ENCODE peak calls at places on chromosome 14, in ten cellular contexts. One of them, this sample, is unnamed.

GRCh38 chr14:75539562-75540478 is 17.6 kb downstream of the BATF start:
- DNase-seq in NCI-H1092 treated with DMSO at 0.1 percent for 48 hours: no peak
- DNase-seq in NCI-H446: no peak
- DNase-seq in neural crest cell: no peak
- DNase-seq in HuH-7: no peak
- DNase-seq in AG08395: no peak
- DNase-seq in EL: no peak
- DNase-seq in RPMI8226: no peak
- DNase-seq in endothelial cell: no peak
- DNase-seq in CD4-positive, alpha-beta T cell: no peak
- DNase-seq in this sample: no peak

GRCh38 chr14:99039316-99040041 is 232.5 kb downstream of the BCL11B start:
- DNase-seq in NCI-H1092 treated with DMSO at 0.1 percent for 48 hours: no peak
- DNase-seq in NCI-H446: no peak
- DNase-seq in neural crest cell: no peak
- DNase-seq in HuH-7: no peak
- DNase-seq in AG08395: no peak
- DNase-seq in EL: no peak
- DNase-seq in RPMI8226: no peak
- DNase-seq in endothelial cell: no peak
- DNase-seq in CD4-positive, alpha-beta T cell: no peak
- DNase-seq in this sample: no peak

GRCh38 chr14:23148596-23149249 is 29.7 kb upstream of the CEBPE start:
- DNase-seq in NCI-H1092 treated with DMSO at 0.1 percent for 48 hours: no peak
- DNase-seq in NCI-H446: no peak
- DNase-seq in neural crest cell: no peak
- DNase-seq in HuH-7: no peak
- DNase-seq in AG08395: no peak
- DNase-seq in EL: no peak
- DNase-seq in RPMI8226: no peak
- DNase-seq in endothelial cell: no peak
- DNase-seq in CD4-positive, alpha-beta T cell: no peak
- DNase-seq in this sample: no peak

GRCh38 chr14:104356738-104357688 is 218.6 kb downstream of the KIF26A start:
- DNase-seq in NCI-H1092 treated with DMSO at 0.1 percent for 48 hours: no peak
- DNase-seq in NCI-H446: no peak
- DNase-seq in neural crest cell: no peak
- DNase-seq in HuH-7: no peak
- DNase-seq in AG08395: no peak
- DNase-seq in EL: no peak
- DNase-seq in RPMI8226: no peak
- DNase-seq in endothelial cell: no peak
- DNase-seq in CD4-positive, alpha-beta T cell: no peak
- DNase-seq in this sample: no peak

GRCh38 chr14:51319181-51319597 is 79.1 kb downstream of the TMX1 start:
- DNase-seq in NCI-H1092 treated with DMSO at 0.1 percent for 48 hours: no peak
- DNase-seq in NCI-H446: peak; percentile 93
- DNase-seq in neural crest cell: no peak
- DNase-seq in HuH-7: no peak
- DNase-seq in AG08395: no peak
- DNase-seq in EL: no peak
- DNase-seq in RPMI8226: no peak
- DNase-seq in endothelial cell: no peak
- DNase-seq in CD4-positive, alpha-beta T cell: no peak
- DNase-seq in this sample: no peak

GRCh38 chr14:24673534-24674203 is 39.7 kb upstream of the GZMB start:
- DNase-seq in NCI-H1092 treated with DMSO at 0.1 percent for 48 hours: no peak
- DNase-seq in NCI-H446: no peak
- DNase-seq in neural crest cell: no peak
- DNase-seq in HuH-7: no peak
- DNase-seq in AG08395: no peak
- DNase-seq in EL: no peak
- DNase-seq in RPMI8226: no peak
- DNase-seq in endothelial cell: no peak
- DNase-seq in CD4-positive, alpha-beta T cell: peak; percentile 54
- DNase-seq in this sample: no peak

GRCh38 chr14:21070610-21071224 is 613 bp downstream of the ARHGEF40 start:
- DNase-seq in NCI-H1092 treated with DMSO at 0.1 percent for 48 hours: no peak
- DNase-seq in NCI-H446: no peak
- DNase-seq in neural crest cell: peak; percentile 60
- DNase-seq in HuH-7: peak; percentile 66
- DNase-seq in AG08395: peak; percentile 42
- DNase-seq in EL: peak; percentile 71
- DNase-seq in RPMI8226: peak; percentile 46
- DNase-seq in endothelial cell: peak; percentile 51
- DNase-seq in CD4-positive, alpha-beta T cell: no peak
- DNase-seq in this sample: peak; percentile 51

GRCh38 chr14:23404331-23404900 is 3.7 kb downstream of the MYH6 start:
- DNase-seq in NCI-H1092 treated with DMSO at 0.1 percent for 48 hours: no peak
- DNase-seq in NCI-H446: no peak
- DNase-seq in neural crest cell: no peak
- DNase-seq in HuH-7: no peak
- DNase-seq in AG08395: no peak
- DNase-seq in EL: no peak
- DNase-seq in RPMI8226: no peak
- DNase-seq in endothelial cell: no peak
- DNase-seq in CD4-positive, alpha-beta T cell: no peak
- DNase-seq in this sample: no peak

GRCh38 chr14:43795600-43796228 is 711.4 kb downstream of the FSCB start:
- DNase-seq in NCI-H1092 treated with DMSO at 0.1 percent for 48 hours: peak; percentile 59
- DNase-seq in NCI-H446: no peak
- DNase-seq in neural crest cell: no peak
- DNase-seq in HuH-7: peak; percentile 1
- DNase-seq in AG08395: no peak
- DNase-seq in EL: no peak
- DNase-seq in RPMI8226: no peak
- DNase-seq in endothelial cell: no peak
- DNase-seq in CD4-positive, alpha-beta T cell: no peak
- DNase-seq in this sample: no peak

GRCh38 chr14:68043752-68044151 is 224.2 kb downstream of the RAD51B start:
- DNase-seq in NCI-H1092 treated with DMSO at 0.1 percent for 48 hours: no peak
- DNase-seq in NCI-H446: no peak
- DNase-seq in neural crest cell: no peak
- DNase-seq in HuH-7: no peak
- DNase-seq in AG08395: no peak
- DNase-seq in EL: no peak
- DNase-seq in RPMI8226: no peak
- DNase-seq in endothelial cell: no peak
- DNase-seq in CD4-positive, alpha-beta T cell: no peak
- DNase-seq in this sample: no peak

GRCh38 chr14:70254476-70254961 is 65.8 kb upstream of the SLC8A3 start:
- DNase-seq in NCI-H1092 treated with DMSO at 0.1 percent for 48 hours: peak; percentile 59
- DNase-seq in NCI-H446: peak; percentile 3
- DNase-seq in neural crest cell: peak; percentile 45
- DNase-seq in HuH-7: peak; percentile 9
- DNase-seq in AG08395: no peak
- DNase-seq in EL: peak; percentile 9
- DNase-seq in RPMI8226: peak; percentile 82
- DNase-seq in endothelial cell: peak; percentile 61
- DNase-seq in CD4-positive, alpha-beta T cell: no peak
- DNase-seq in this sample: peak; percentile 23

GRCh38 chr14:34355584-34356266 is 106.3 kb downstream of the SPTSSA start:
- DNase-seq in NCI-H1092 treated with DMSO at 0.1 percent for 48 hours: no peak
- DNase-seq in NCI-H446: peak; percentile 93
- DNase-seq in neural crest cell: no peak
- DNase-seq in HuH-7: no peak
- DNase-seq in AG08395: peak; percentile 67
- DNase-seq in EL: peak; percentile 64
- DNase-seq in RPMI8226: no peak
- DNase-seq in endothelial cell: peak; percentile 4
- DNase-seq in CD4-positive, alpha-beta T cell: no peak
- DNase-seq in this sample: peak; percentile 78

This sample was measured in AG20443.